ENCODE peak calls at places on chromosomes 13 and 19, in five cellular contexts. G, X, L, C and V are unnamed samples. For H3K4me1, the result is how much of the 10 kb centered on the place peaks cover.

GRCh38 chr19:6988257-6988656 is 33.0 kb downstream of the MBD3L2B start:
- DNase-seq in C (no peak), L (no peak), X (no peak), G (no peak), V (no peak)

GRCh38 chr13:45055198-45055901 is 65.0 kb upstream of the GTF2F2 start:
- DNase-seq in G (peak), X (no peak), C (no peak), L (peak), V (no peak)

GRCh38 chr13:47100214-47100853 is 203.5 kb upstream of the HTR2A start:
- DNase-seq in L (no peak), G (no peak), C (no peak), X (no peak), V (no peak)

GRCh38 chr19:2171349-2172145 is 7.8 kb downstream of the DOT1L start:
- DNase-seq in C (peak), X (no peak), G (no peak), L (no peak), V (no peak)

GRCh38 chr19:16463341-16463990 is 8.3 kb downstream of the EPS15L1 start:
- DNase-seq in C (no peak), X (no peak), G (no peak), L (no peak), V (no peak)

GRCh38 chr13:100665403-100665802 is 9.2 kb downstream of the TMTC4 start:
- DNase-seq in X (no peak), L (no peak), G (no peak), C (no peak), V (no peak)

GRCh38 chr13:113471844-113472243 is 18.6 kb upstream of the ADPRHL1 start:
- DNase-seq in L (no peak), G (no peak), X (no peak), C (no peak), V (no peak)

GRCh38 chr13:54433511-54434206 is 1405.0 kb downstream of the OLFM4 start:
- DNase-seq in G (no peak), X (no peak), C (no peak), L (no peak), V (no peak)

GRCh38 chr13:44449999-44450821 is 76.6 kb downstream of the SERP2 start:
- DNase-seq in X (no peak), G (no peak), C (no peak), L (no peak), V (no peak)

DNA sequence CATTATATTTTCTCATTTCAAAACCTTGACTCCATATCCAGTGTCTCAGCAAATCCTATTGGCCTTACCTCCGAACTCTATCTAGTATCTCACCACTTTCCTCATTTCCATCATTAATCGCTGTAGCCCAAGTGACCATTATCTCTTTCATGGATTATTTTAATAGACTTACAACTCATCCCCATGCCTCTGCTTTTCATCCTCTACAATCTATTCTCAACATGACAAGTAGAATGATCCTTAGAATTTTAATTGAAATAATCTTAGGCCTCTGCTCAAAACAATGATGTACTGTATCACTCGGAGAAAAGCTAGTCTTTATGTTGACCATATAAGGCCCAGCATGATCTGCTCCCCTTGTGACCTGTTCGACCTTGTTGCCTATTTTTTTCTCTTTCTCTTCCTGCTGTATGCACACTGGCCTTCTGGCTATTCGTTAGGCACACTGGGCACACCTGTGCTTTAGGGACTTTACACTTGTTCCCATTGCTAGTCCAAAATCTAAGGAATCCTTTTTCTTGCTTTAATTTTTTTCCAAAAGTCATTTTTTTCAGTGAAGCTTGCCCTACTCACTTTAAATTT is 21.4 kb downstream of the DNAJC15 start:
- DNase-seq in X (no peak), L (no peak), C (no peak), G (no peak), V (no peak)
- H3K4me1 ChIP-seq in X (under half), L (under half), C (half or more), G (under half), V (under half)

GRCh38 chr13:99354371-99354951 is 47.3 kb upstream of the GPR183 start:
- DNase-seq in G (no peak), X (no peak), L (no peak), C (no peak), V (no peak)

GRCh38 chr13:99352351-99353271 is 45.4 kb upstream of the GPR183 start:
- DNase-seq in X (no peak), L (no peak), G (no peak), C (no peak), V (no peak)

GRCh38 chr13:99355267-99356215 is 48.3 kb upstream of the GPR183 start:
- DNase-seq in L (no peak), G (no peak), C (no peak), X (no peak), V (no peak)

GRCh38 chr13:99351772-99352171 is 44.6 kb upstream of the GPR183 start:
- DNase-seq in X (no peak), L (no peak), G (no peak), C (no peak), V (no peak)

DNA sequence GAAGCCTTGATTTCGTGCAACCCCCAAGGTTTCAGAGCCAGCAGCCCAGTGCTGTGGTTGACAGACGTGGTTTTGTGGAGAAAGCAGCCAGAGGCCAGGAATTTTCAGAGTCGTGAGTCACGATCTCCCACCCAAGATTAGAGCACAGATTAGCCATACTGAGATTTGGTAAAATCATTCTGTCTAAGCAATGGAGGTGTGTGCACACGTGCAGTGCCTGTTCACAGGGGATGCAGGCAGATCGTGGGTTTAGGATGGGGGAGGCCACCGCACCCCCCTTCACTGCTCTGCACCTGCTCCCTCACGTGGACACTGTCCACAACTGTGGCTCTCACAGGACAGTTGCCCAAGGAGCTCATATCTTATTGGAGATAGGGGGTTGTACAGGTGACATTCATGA is 46.6 kb upstream of the GPR183 start:
- DNase-seq in G (no peak), L (no peak), X (no peak), C (no peak), V (no peak)
- H3K4me1 ChIP-seq in G (under half), L (under half), X (under half), C (under half), V (under half)

GRCh38 chr13:109389892-109390345 is 396.5 kb downstream of the IRS2 start:
- DNase-seq in X (no peak), C (no peak), G (no peak), L (no peak), V (no peak)
- H3K4me1 ChIP-seq in X (under half), C (under half), G (under half), L (under half), V (under half)

GRCh38 chr19:8239528-8240273 is 30.5 kb downstream of the CERS4 start:
- DNase-seq in G (no peak), L (no peak), X (no peak), C (no peak), V (no peak)
- H3K4me1 ChIP-seq in G (under half), L (under half), X (under half), C (under half), V (under half)

GRCh38 chr19:49340865-49341718 is 5.9 kb downstream of the CD37 start:
- DNase-seq in C (no peak), G (no peak), X (peak), L (no peak), V (no peak)

GRCh38 chr19:49338023-49338677 is 2.9 kb downstream of the CD37 start:
- DNase-seq in G (no peak), L (no peak), C (peak), X (peak), V (no peak)

GRCh38 chr19:49340069-49340864 is 5.1 kb downstream of the CD37 start:
- DNase-seq in C (peak), X (peak), L (no peak), G (no peak), V (peak)

GRCh38 chr19:49338691-49339363 is 3.6 kb downstream of the CD37 start:
- DNase-seq in L (no peak), C (peak), G (peak), X (peak), V (peak)

GRCh38 chr19:49339364-49340068 is 4.3 kb downstream of the CD37 start:
- DNase-seq in G (no peak), C (no peak), L (no peak), X (peak), V (peak)
- H3K4me1 ChIP-seq in G (under half), C (half or more), L (under half), X (under half), V (under half)

DNA sequence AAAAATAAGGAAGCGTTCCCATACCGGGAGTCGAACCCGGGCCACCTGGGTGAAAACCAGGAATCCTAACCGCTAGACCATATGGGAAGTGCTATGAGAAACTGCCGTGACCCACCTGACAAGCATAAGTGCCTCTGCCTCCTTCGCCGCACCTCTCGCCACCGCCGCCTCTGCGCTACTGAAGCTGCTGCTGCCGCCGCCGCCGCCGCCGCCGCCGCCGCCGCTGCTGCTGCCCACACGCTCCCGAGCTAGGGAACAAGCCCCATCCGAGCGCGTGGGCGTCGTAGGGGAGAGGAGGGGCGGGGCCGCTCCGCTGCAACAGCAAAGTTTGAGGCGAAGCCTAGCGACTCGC is 610 bp upstream of the WBP4 start:
- DNase-seq in X (peak), C (peak), L (peak), G (peak), V (peak)
- H3K4me1 ChIP-seq in X (under half), C (half or more), L (under half), G (under half), V (under half)

DNA sequence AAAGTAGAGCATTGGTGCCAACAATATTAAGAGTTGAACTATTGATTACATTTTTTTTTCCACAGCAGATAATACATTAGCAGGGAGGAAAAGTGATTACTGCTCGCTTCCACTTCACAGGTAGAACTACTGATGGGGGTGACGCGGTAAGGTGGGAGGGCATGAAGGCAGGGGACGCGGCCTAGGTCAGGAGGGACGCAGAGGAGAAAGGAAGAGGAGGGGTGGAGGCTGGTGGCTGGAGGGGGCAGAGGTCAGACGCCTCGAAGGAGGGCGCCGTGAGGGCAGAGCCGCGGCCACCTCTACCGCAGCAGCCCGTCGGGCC is 287 bp upstream of the B3GLCT start:
- DNase-seq in C (no peak), X (no peak), L (no peak), G (no peak), V (no peak)
- H3K4me1 ChIP-seq in C (under half), X (under half), L (under half), G (under half), V (under half)

DNA sequence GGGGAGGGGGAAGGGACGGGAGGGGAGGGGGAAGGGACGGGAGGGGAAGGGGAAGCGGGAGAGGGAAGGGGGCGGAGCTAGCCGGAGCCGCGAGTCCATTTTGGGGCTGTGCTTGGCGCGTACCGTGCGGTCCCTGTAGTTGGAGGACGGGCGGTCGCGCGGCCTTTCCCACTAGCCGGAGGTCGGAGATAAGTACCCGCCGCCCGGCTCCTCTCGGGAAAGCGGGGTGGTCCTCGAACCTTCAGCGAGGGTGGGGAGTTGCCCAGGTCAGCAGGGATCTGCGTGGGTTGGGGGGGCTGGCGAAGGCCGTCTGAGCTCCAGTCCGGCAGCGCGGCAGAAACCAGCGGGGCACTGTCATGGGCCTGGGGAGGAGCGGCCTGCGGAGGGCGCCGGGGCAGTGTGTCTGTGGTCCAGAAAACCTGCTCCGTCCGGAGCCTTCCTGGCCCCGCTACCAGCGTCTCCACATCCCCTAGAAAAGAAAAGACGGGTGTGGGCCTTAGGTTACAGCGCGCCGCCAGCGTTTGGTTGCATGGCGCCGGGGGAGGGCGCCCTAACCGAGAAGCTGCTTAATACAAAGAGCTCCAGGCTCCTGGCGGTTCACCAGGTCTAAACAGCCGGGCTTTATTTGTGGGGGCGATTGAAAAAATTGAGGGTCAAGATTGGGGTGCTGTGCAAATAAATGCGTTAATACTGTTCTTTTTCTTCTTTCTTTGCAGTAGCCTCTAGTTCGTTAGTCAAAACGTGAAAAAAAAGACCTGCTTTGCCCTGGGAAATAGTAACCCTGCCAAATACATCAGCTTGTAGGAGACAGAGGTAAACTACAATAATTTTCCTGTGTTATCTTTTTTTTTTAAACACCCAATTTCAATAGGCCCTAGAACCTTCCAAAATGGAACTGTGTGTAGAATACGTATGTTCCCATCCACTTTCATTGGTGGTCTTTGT is at the start of gene TRIM13:
- DNase-seq in X (peak), L (peak), G (peak), C (peak), V (peak)
- H3K4me1 ChIP-seq in X (under half), L (under half), G (under half), C (under half), V (under half)